ENCODE peak calls at places on chromosomes 16 and 17, in five cellular contexts. F, G, R, N and W are unnamed samples.

GRCh38 chr17:82257473-82257872 is 16.0 kb downstream of the CSNK1D start:
- DNase-seq in G (peak; percentile 73), F (no peak), R (no peak), N (no peak), W (no peak)

GRCh38 chr16:13194766-13195165 is 293.4 kb downstream of the SHISA9 start:
- DNase-seq in N (no peak), R (no peak), G (no peak), F (no peak), W (no peak)

GRCh38 chr17:1870592-1870991 is 40.8 kb downstream of the RPA1 start:
- DNase-seq in F (no peak), N (no peak), G (no peak), R (no peak), W (no peak)

GRCh38 chr17:73030501-73030911 is 62.0 kb downstream of the SLC39A11 start:
- DNase-seq in N (no peak), G (peak; percentile 22), R (no peak), F (no peak), W (no peak)

GRCh38 chr17:66458782-66459181 is 156.4 kb downstream of the PRKCA start:
- DNase-seq in N (no peak), R (no peak), G (no peak), F (no peak), W (no peak)

GRCh38 chr17:44828919-44829557 is 1.0 kb downstream of the GJC1 start:
- DNase-seq in F (no peak), N (no peak), R (no peak), G (no peak), W (no peak)

GRCh38 chr17:1736348-1737281 is 6.1 kb upstream of the SERPINF2 start:
- DNase-seq in G (peak; percentile 54), F (no peak), R (no peak), N (peak; percentile 49), W (peak; percentile 86)

GRCh38 chr16:9077001-9077809 is 14.2 kb upstream of the HAPSTR1 start:
- DNase-seq in N (no peak), R (no peak), G (no peak), F (peak; percentile 70), W (no peak)

GRCh38 chr17:3964203-3965122 is at the start of gene ATP2A3:
- DNase-seq in G (no peak), F (no peak), R (peak; percentile 47), N (no peak), W (no peak)

GRCh38 chr17:43846963-43847369 is at the start of gene CD300LG:
- DNase-seq in N (no peak), R (no peak), F (no peak), G (no peak), W (no peak)

GRCh38 chr17:54172096-54172495 is 349.4 kb downstream of the KIF2B start:
- DNase-seq in N (no peak), F (no peak), G (no peak), R (no peak), W (no peak)

GRCh38 chr16:65409505-65409904 is 287.6 kb upstream of the CDH11 start:
- DNase-seq in F (peak; percentile 16), G (no peak), R (no peak), N (no peak), W (no peak)

GRCh38 chr17:61816538-61816937 is 46.8 kb downstream of the BRIP1 start:
- DNase-seq in R (no peak), F (no peak), N (no peak), G (no peak), W (no peak)

GRCh38 chr17:8946476-8946875 is 19.0 kb downstream of the PIK3R5 start:
- DNase-seq in F (no peak), G (no peak), N (no peak), R (no peak), W (peak; percentile 57)

GRCh38 chr17:35051579-35052239 is 11.8 kb downstream of the RFFL start:
- DNase-seq in R (no peak), G (no peak), F (no peak), N (no peak), W (no peak)

GRCh38 chr16:71412270-71413160 is 29.3 kb downstream of the TLE7 start:
- DNase-seq in R (peak; percentile 54), N (peak; percentile 54), G (peak; percentile 43), F (no peak), W (peak; percentile 89)

GRCh38 chr17:8712698-8713097 is 31.9 kb downstream of the CCDC42 start:
- DNase-seq in F (no peak), G (no peak), R (no peak), N (no peak), W (no peak)

GRCh38 chr17:1177099-1177996 is 2.4 kb downstream of the ABR start:
- DNase-seq in F (no peak), R (no peak), G (no peak), N (no peak), W (no peak)

GRCh38 chr16:78134944-78135619 is 35.6 kb downstream of the WWOX start:
- DNase-seq in F (no peak), R (no peak), G (no peak), N (no peak), W (no peak)

GRCh38 chr16:70454221-70455034 is at the start of gene FCSK:
- DNase-seq in R (peak; percentile 68), G (peak; percentile 61), N (peak; percentile 53), F (no peak), W (no peak)

GRCh38 chr17:66337866-66338472 is 35.6 kb downstream of the PRKCA start:
- DNase-seq in N (no peak), F (no peak), R (no peak), G (no peak), W (no peak)

GRCh38 chr17:29116652-29117439 is 63.4 kb downstream of the MYO18A start:
- DNase-seq in F (no peak), G (peak; percentile 83), R (peak; percentile 75), N (peak; percentile 85), W (peak; percentile 90)

GRCh38 chr17:77827461-77827968 is 131.0 kb upstream of the TNRC6C start:
- DNase-seq in G (no peak), R (no peak), F (no peak), N (no peak), W (no peak)

GRCh38 chr16:31529398-31530312 is 2.0 kb downstream of the AHSP start:
- DNase-seq in G (no peak), F (no peak), R (no peak), N (no peak), W (no peak)

GRCh38 chr17:78779848-78780247 is 2.2 kb downstream of the CYTH1 start:
- DNase-seq in N (no peak), R (peak; percentile 62), F (no peak), G (no peak), W (no peak)

GRCh38 chr16:49575352-49576172 is 202.0 kb downstream of the C16orf78 start:
- DNase-seq in G (peak; percentile 40), R (no peak), N (peak; percentile 40), F (no peak), W (no peak)

GRCh38 chr16:55369151-55369550 is 45.1 kb downstream of the IRX6 start:
- DNase-seq in N (no peak), R (no peak), G (no peak), F (no peak), W (no peak)

GRCh38 chr17:36705651-36706436 is 104.5 kb downstream of the MRM1 start:
- DNase-seq in G (peak; percentile 26), R (peak; percentile 25), F (no peak), N (no peak), W (no peak)

GRCh38 chr17:49016775-49017463 is 19.7 kb downstream of the IGF2BP1 start:
- DNase-seq in R (no peak), G (no peak), F (no peak), N (no peak), W (peak; percentile 96)

GRCh38 chr17:4073983-4074830 is 68.6 kb downstream of the ZZEF1 start:
- DNase-seq in G (peak; percentile 80), R (no peak), N (no peak), F (no peak), W (no peak)

GRCh38 chr16:7456221-7456620 is 123.6 kb downstream of the RBFOX1 start:
- DNase-seq in N (no peak), G (no peak), R (no peak), F (no peak), W (no peak)

GRCh38 chr16:82643936-82644630 is 17.3 kb downstream of the CDH13 start:
- DNase-seq in R (no peak), F (no peak), N (no peak), G (no peak), W (no peak)

GRCh38 chr17:30332057-30332542 is 1.8 kb downstream of the TMIGD1 start:
- DNase-seq in F (no peak), G (no peak), N (no peak), R (peak; percentile 23), W (peak; percentile 13)

GRCh38 chr17:10117581-10118001 is 80.8 kb downstream of the GAS7 start:
- DNase-seq in F (no peak), R (no peak), G (no peak), N (no peak), W (no peak)

GRCh38 chr16:29729116-29729521 is 16.7 kb downstream of the C16orf54 start:
- DNase-seq in F (no peak), N (no peak), R (no peak), G (no peak), W (no peak)

GRCh38 chr16:20906225-20906870 is 5.8 kb downstream of the LYRM1 start:
- DNase-seq in F (no peak), G (no peak), R (no peak), N (peak; percentile 46), W (no peak)

GRCh38 chr17:8644507-8644902 is 14.0 kb upstream of the MYH10 start:
- DNase-seq in G (no peak), R (no peak), N (no peak), F (no peak), W (no peak)

GRCh38 chr16:2015947-2016208 is 3.7 kb upstream of the NPW start:
- DNase-seq in F (no peak), R (no peak), G (no peak), N (no peak), W (no peak)

GRCh38 chr17:47660064-47660492 is 10.4 kb downstream of the KPNB1 start:
- DNase-seq in F (no peak), G (no peak), N (no peak), R (no peak), W (no peak)
- TF ChIP-seq CTCF in F (no peak), G (no peak), N (no peak), R (no peak), W (no peak)

GRCh38 chr16:50889276-50889675 is 147.4 kb downstream of the CYLD start:
- DNase-seq in G (no peak), N (no peak), R (no peak), F (no peak), W (peak; percentile 80)
- TF ChIP-seq CTCF in G (no peak), N (no peak), R (no peak), F (no peak), W (no peak)

GRCh38 chr16:83899272-83899897 is 470 bp downstream of the MLYCD start:
- DNase-seq in G (peak; percentile 48), R (peak; percentile 10), N (no peak), F (no peak), W (no peak)
- TF ChIP-seq CTCF in G (peak; percentile 19), R (no peak), N (no peak), F (no peak), W (peak; percentile 16)

DNA sequence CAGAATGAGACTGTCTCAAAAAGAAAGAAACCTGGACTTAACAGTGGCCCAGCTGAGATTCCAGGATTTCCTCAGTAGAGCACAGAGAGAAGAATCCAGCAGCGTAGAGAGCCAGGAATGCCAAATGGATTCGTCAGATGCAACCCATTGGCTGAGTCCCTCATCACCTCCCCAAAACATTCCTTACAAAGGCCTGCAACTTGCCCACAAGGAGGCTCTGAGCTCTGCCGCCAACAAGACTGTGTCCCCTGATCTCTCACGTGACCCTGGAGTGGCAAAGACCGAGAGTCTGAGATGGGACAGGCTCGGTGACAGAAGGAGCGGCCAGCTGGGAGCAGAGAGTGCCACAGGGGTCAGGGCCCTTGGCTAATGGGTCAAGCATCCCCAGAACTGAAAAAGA is 6.9 kb upstream of the CHMP6 start:
- DNase-seq in F (no peak), G (no peak), R (no peak), N (no peak), W (no peak)
- TF ChIP-seq CTCF in F (peak; percentile 11), G (no peak), R (no peak), N (no peak), W (peak; percentile 11)